ENCODE peak calls at places on chromosomes 6 and 20, in seven cellular contexts. Y is heart left ventricle, F is ovary, O is suprapubic skin, E is gastrocnemius medialis, C is lower leg skin, D is breast epithelium. A is an unnamed sample.

GRCh38 chr6:136604328-136604825 is 54.2 kb upstream of the MAP7 start:
- DNase-seq in Y (no peak), F (peak; percentile 44), O (no peak), E (no peak), C (no peak), D (no peak), A (no peak)

GRCh38 chr6:163765326-163765725 is 350.8 kb downstream of the QKI start:
- DNase-seq in Y (no peak), F (no peak), O (no peak), E (no peak), C (no peak), D (no peak), A (no peak)

GRCh38 chr6:148751233-148751632 is 4.4 kb downstream of the UST start:
- DNase-seq in Y (no peak), F (no peak), O (no peak), E (no peak), C (no peak), D (no peak), A (no peak)

GRCh38 chr20:57332105-57333089 is 2.8 kb downstream of the SPO11 start:
- DNase-seq in Y (no peak), F (no peak), O (no peak), E (no peak), C (no peak), D (no peak), A (no peak)

GRCh38 chr6:119333707-119334295 is 15.8 kb downstream of the MAN1A1 start:
- DNase-seq in Y (no peak), F (no peak), O (no peak), E (no peak), C (no peak), D (no peak), A (peak; percentile 25)

GRCh38 chr20:7003598-7003997 is 236.1 kb downstream of the BMP2 start:
- DNase-seq in Y (no peak), F (no peak), O (no peak), E (no peak), C (no peak), D (no peak), A (no peak)

GRCh38 chr20:47382746-47383145 is 26.2 kb upstream of the ZMYND8 start:
- DNase-seq in Y (no peak), F (no peak), O (no peak), E (no peak), C (no peak), D (no peak), A (peak; percentile 42)

GRCh38 chr6:53326372-53327016 is 22.3 kb downstream of the ELOVL5 start:
- DNase-seq in Y (peak; percentile 40), F (peak; percentile 61), O (no peak), E (no peak), C (no peak), D (peak; percentile 74), A (peak; percentile 36)

GRCh38 chr6:74925683-74926082 is 280.2 kb downstream of the COL12A1 start:
- DNase-seq in Y (no peak), F (no peak), O (no peak), E (no peak), C (no peak), D (no peak), A (no peak)

GRCh38 chr20:40897177-40897700 is 131.4 kb upstream of the TOP1 start:
- DNase-seq in Y (no peak), F (no peak), O (no peak), E (no peak), C (peak; percentile 71), D (no peak), A (no peak)

DNA sequence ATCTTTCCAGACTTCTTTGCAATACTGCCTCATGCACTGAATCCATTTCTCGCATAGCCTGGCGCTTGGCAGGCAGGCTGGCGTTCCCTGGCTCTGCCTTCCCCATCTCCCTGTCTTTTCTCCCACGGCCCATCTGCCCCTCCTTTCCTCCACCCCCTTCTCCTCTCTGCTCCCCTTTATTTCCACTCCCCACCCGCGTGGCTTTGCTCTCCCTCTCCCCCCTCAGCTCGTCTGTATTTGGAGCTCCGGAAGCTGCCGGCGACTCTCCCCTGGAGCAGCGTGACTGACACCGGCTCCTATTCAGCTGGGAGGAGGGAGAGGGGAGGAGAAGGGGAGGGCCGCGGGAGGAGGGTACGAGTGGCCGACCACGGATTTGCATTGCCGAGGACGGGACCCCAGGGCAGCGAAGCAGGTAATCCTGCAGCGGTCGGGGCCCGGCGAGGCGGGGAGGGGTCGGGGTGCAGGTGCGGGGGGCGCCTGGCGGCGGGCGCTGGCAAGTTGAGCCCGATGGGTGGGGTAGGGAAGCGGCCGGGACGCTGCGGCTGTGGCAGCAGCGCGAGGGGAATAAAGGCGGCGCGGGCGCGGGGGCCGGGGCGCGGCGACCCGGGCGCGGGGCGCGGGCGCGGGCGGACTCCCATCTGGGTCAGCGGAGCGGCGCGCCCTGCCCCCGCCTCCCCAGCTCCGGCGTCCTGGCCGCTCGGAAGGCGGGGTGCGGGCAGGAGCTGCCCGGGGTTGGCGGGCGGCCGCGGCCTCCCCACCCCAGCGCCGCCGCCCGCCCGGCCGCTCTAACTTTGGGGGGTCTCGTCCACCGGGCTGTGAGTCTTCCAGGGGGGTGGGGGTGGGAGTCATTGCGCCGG is at the start of gene CAP2:
- DNase-seq in Y (peak; percentile 72), F (peak; percentile 47), O (peak; percentile 80), E (peak; percentile 72), C (peak; percentile 89), D (peak; percentile 38), A (no peak)
- TF ChIP-seq POLR2A in Y (peak; percentile 51), F (no peak), O (no peak), E (peak; percentile 90), C (no peak), D (no peak), A (no peak)

GRCh38 chr6:144285798-144286502 is 815 bp downstream of the UTRN start:
- DNase-seq in Y (peak; percentile 80), F (peak; percentile 76), O (peak; percentile 90), E (peak; percentile 51), C (peak; percentile 96), D (peak; percentile 43), A (peak; percentile 33)
- TF ChIP-seq POLR2A in Y (peak; percentile 41), F (no peak), O (no peak), E (peak; percentile 62), C (no peak), D (no peak), A (no peak)

GRCh38 chr20:35284992-35285805 is 627 bp upstream of the EIF6 start:
- DNase-seq in Y (no peak), F (no peak), O (no peak), E (no peak), C (no peak), D (no peak), A (no peak)

GRCh38 chr20:35285806-35286076 is 1.2 kb upstream of the EIF6 start:
- DNase-seq in Y (no peak), F (no peak), O (no peak), E (no peak), C (no peak), D (no peak), A (peak; percentile 58)

GRCh38 chr20:35283441-35284266 is 918 bp downstream of the EIF6 start:
- DNase-seq in Y (no peak), F (no peak), O (no peak), E (no peak), C (no peak), D (no peak), A (no peak)

GRCh38 chr20:35286077-35286898 is 1.7 kb upstream of the EIF6 start:
- DNase-seq in Y (no peak), F (no peak), O (no peak), E (no peak), C (no peak), D (no peak), A (no peak)

DNA sequence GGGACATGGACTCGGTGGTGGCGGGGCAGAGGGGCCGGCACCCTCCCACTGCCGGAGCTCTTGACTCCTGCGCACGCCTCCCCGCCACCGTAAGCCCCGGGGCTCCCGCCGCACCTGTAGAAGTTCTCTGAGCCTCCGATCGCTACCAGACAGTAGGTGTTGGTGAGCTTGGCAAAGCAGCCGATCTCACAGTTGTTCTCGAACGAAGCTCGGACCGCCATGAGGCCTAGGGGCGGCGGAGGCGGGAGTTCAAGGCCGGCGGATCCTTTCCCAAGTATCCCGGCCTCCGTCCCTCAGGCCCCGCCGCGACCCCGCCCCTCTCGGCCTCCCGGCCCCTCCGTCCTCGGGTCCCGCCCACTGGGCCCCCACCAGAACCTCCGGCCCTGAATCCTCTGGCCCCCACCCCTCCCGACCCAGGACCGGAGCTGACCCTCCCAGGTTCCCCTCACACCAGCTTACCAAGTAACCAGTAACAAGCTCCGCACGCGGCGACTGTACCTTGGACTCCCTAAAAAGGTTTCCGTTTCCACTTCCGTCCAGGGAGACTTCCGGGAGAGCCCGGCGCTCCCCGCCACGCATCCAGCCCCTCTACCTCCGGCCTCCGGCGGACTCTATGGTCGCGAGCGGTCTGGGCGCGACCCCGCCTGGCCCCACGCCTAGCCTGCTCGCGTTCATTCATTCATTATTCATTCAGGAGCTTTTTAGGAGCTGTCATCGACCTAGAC is at the start of gene EIF6:
- DNase-seq in Y (peak; percentile 79), F (peak; percentile 82), O (peak; percentile 91), E (peak; percentile 57), C (peak; percentile 96), D (peak; percentile 58), A (peak; percentile 92)
- TF ChIP-seq POLR2A in Y (peak; percentile 44), F (no peak), O (no peak), E (peak; percentile 40), C (no peak), D (no peak), A (peak; percentile 71)

GRCh38 chr6:138692978-138693909 is 80.3 kb upstream of the CCDC28A start:
- DNase-seq in Y (peak; percentile 63), F (peak; percentile 47), O (peak; percentile 81), E (peak; percentile 20), C (peak; percentile 93), D (peak; percentile 48), A (peak; percentile 39)
- TF ChIP-seq POLR2A in Y (no peak), F (no peak), O (peak; percentile 32), E (no peak), C (no peak), D (no peak), A (no peak)

GRCh38 chr6:167292301-167293087 is 1.4 kb downstream of the UNC93A start:
- DNase-seq in Y (no peak), F (no peak), O (no peak), E (no peak), C (no peak), D (no peak), A (no peak)

GRCh38 chr6:167293590-167294091 is 2.5 kb downstream of the UNC93A start:
- DNase-seq in Y (no peak), F (no peak), O (no peak), E (no peak), C (peak; percentile 68), D (no peak), A (no peak)

GRCh38 chr6:167290786-167291622 is at the start of gene UNC93A:
- DNase-seq in Y (no peak), F (no peak), O (no peak), E (no peak), C (no peak), D (no peak), A (no peak)

GRCh38 chr6:167293088-167293589 is 2.0 kb downstream of the UNC93A start:
- DNase-seq in Y (no peak), F (no peak), O (no peak), E (no peak), C (peak; percentile 69), D (no peak), A (no peak)

DNA sequence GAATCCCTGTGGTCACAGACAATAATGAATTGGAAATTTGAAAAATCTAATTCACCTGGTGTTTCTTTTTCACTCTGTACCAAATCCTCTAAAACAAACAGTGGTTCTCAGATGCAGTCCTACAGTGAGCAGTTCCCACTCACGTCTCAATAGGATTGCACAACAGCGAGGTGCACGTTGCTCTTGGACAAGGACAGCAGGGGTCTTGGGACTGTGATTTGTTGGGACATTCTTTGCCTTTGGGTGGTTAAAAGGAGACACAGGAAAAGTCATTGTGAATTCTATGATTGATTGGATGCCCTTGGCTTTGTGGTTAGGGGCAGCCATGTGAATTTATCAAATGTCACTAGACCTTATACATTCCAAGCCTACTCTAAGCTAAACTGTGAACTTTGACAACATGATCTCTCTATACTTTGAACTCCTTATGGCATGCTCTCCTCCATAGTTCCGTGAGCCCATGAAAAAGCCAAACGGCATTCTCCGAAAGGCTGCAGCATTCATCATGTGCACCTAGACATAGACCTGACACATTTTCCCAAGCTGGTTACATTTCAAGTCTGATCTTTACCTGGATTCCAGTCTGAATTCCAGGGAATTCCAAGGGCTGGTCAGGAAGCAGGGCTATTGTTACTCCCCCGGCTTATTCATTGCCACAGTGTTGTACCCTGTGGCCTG is 647 bp downstream of the UNC93A start:
- DNase-seq in Y (no peak), F (no peak), O (peak; percentile 15), E (no peak), C (peak; percentile 37), D (no peak), A (no peak)
- TF ChIP-seq POLR2A in Y (no peak), F (no peak), O (no peak), E (no peak), C (no peak), D (no peak), A (no peak)

A was measured in erythroblast.